ENCODE peak calls at places on chromosome 4, in ten cellular contexts. J is IMR-90, O is cardiac fibroblast, B is D341Med, F is small intestine, U is hippocampal formation, Y is posterior vena cava, C is neural progenitor cell, Q is HT-29, L is AG08396. S is an unnamed sample.
A peak's percentile ranks its signal among the peaks of the same experiment; 100 is the strongest.

GRCh38 chr4:132333723-132334045 is 815.4 kb upstream of the PCDH10 start:
- DNase-seq in J (peak; percentile 49), O (peak; percentile 59), B (no peak), F (no peak), U (no peak), Y (no peak), C (no peak), Q (no peak), L (no peak), S (no peak)

GRCh38 chr4:121198261-121198660 is 34.1 kb upstream of the TNIP3 start:
- DNase-seq in J (no peak), O (no peak), B (no peak), F (no peak), U (no peak), Y (no peak), C (no peak), Q (no peak), L (no peak), S (no peak)

GRCh38 chr4:180152831-180153230 is 2090.4 kb upstream of the TENM3 start:
- DNase-seq in J (no peak), O (no peak), B (no peak), F (no peak), U (no peak), Y (no peak), C (no peak), Q (no peak), L (no peak), S (no peak)

GRCh38 chr4:37653601-37654000 is 32.6 kb downstream of the RELL1 start:
- DNase-seq in J (no peak), O (peak; percentile 46), B (no peak), F (no peak), U (no peak), Y (no peak), C (no peak), Q (no peak), L (no peak), S (no peak)

GRCh38 chr4:6917445-6918241 is 8.0 kb downstream of the TBC1D14 start:
- DNase-seq in J (no peak), O (no peak), B (peak; percentile 64), F (peak; percentile 95), U (no peak), Y (peak; percentile 95), C (peak; percentile 62), Q (peak; percentile 95), L (no peak), S (no peak)

GRCh38 chr4:80393246-80393969 is 57.9 kb downstream of the CFAP299 start:
- DNase-seq in J (peak; percentile 94), O (peak; percentile 16), B (no peak), F (no peak), U (no peak), Y (no peak), C (no peak), Q (no peak), L (peak; percentile 28), S (no peak)

GRCh38 chr4:147398556-147398955 is 82.3 kb upstream of the EDNRA start:
- DNase-seq in J (no peak), O (peak; percentile 4), B (no peak), F (no peak), U (no peak), Y (no peak), C (no peak), Q (no peak), L (no peak), S (no peak)

GRCh38 chr4:145937021-145937861 is 1.4 kb downstream of the ZNF827 start:
- DNase-seq in J (peak; percentile 57), O (peak; percentile 69), B (peak; percentile 81), F (peak; percentile 84), U (peak; percentile 68), Y (peak; percentile 88), C (peak; percentile 70), Q (peak; percentile 69), L (peak; percentile 74), S (peak; percentile 73)

GRCh38 chr4:10079951-10080873 is 36.4 kb downstream of the WDR1 start:
- DNase-seq in J (no peak), O (no peak), B (no peak), F (no peak), U (no peak), Y (no peak), C (no peak), Q (no peak), L (no peak), S (no peak)

GRCh38 chr4:29005838-29006237 is 1714.3 kb upstream of the PCDH7 start:
- DNase-seq in J (no peak), O (no peak), B (no peak), F (no peak), U (no peak), Y (no peak), C (no peak), Q (no peak), L (no peak), S (no peak)

GRCh38 chr4:144861471-144861870 is 215.5 kb downstream of the HHIP start:
- DNase-seq in J (no peak), O (no peak), B (no peak), F (no peak), U (no peak), Y (no peak), C (no peak), Q (no peak), L (no peak), S (no peak)

GRCh38 chr4:35151816-35152572 is 1092.3 kb downstream of the ARAP2 start:
- DNase-seq in J (no peak), O (no peak), B (peak; percentile 60), F (no peak), U (no peak), Y (no peak), C (peak; percentile 63), Q (peak; percentile 73), L (no peak), S (no peak)

GRCh38 chr4:86106475-86106874 is 253.4 kb downstream of the MAPK10 start:
- DNase-seq in J (no peak), O (peak; percentile 14), B (no peak), F (no peak), U (no peak), Y (no peak), C (no peak), Q (no peak), L (no peak), S (no peak)

GRCh38 chr4:3657917-3658913 is 108.0 kb upstream of the ADRA2C start:
- DNase-seq in J (peak; percentile 90), O (peak; percentile 67), B (no peak), F (no peak), U (no peak), Y (peak; percentile 94), C (no peak), Q (no peak), L (peak; percentile 97), S (no peak)

GRCh38 chr4:75512336-75513211 is 1.6 kb downstream of the RCHY1 start:
- DNase-seq in J (peak; percentile 54), O (peak; percentile 39), B (no peak), F (peak; percentile 7), U (no peak), Y (no peak), C (peak; percentile 6), Q (no peak), L (peak; percentile 18), S (no peak)

GRCh38 chr4:2805712-2806391 is 13.0 kb downstream of the SH3BP2 start:
- DNase-seq in J (no peak), O (peak; percentile 46), B (no peak), F (peak; percentile 97), U (no peak), Y (peak; percentile 91), C (no peak), Q (peak; percentile 94), L (no peak), S (no peak)

GRCh38 chr4:27318740-27319139 is 458.1 kb downstream of the STIM2 start:
- DNase-seq in J (peak; percentile 17), O (peak; percentile 8), B (peak; percentile 77), F (peak; percentile 27), U (peak; percentile 16), Y (no peak), C (peak; percentile 72), Q (peak; percentile 74), L (peak; percentile 14), S (peak; percentile 6)

GRCh38 chr4:56465599-56466295 is 1.7 kb upstream of the SRP72 start:
- DNase-seq in J (peak; percentile 48), O (no peak), B (no peak), F (peak; percentile 11), U (no peak), Y (no peak), C (peak; percentile 10), Q (no peak), L (no peak), S (no peak)

GRCh38 chr4:7876096-7876993 is 63.3 kb downstream of the AFAP1 start:
- DNase-seq in J (peak; percentile 73), O (peak; percentile 76), B (peak; percentile 48), F (peak; percentile 36), U (no peak), Y (no peak), C (peak; percentile 57), Q (peak; percentile 21), L (no peak), S (no peak)

S was measured in C1 segment of cervical spinal cord.